ENCODE peak calls at places on chromosomes 6 and 20, in ten cellular contexts. P is T-helper 9 cell; V is activated naive CD4-positive, alpha-beta T cell treated with anti-CD3 and anti-CD28 coated beads, Interleukin-2, amount 50 U/mL, for 16 hours; U is NAMALWA; S is fibroblast of the aortic adventitia; T is T-cell; O is psoas muscle; Q is left cardiac atrium; R is adipocyte; F is T-helper 1 cell. K is an unnamed sample.
A peak's percentile ranks its signal among the peaks of the same experiment; 100 is the strongest.

GRCh38 chr6:11121851-11122250 is 10.3 kb upstream of the ERVFRD-1 start:
- DNase-seq in P (no peak), V (no peak), U (no peak), S (peak; percentile 51), T (no peak), O (no peak), Q (no peak), R (peak; percentile 65), F (no peak), K (no peak)

GRCh38 chr6:89379281-89379680 is 26.8 kb upstream of the UBE2J1 start:
- DNase-seq in P (no peak), V (no peak), U (no peak), S (no peak), T (no peak), O (no peak), Q (no peak), R (no peak), F (no peak), K (no peak)

GRCh38 chr20:35004051-35004725 is 48.5 kb downstream of the MYH7B start:
- DNase-seq in P (no peak), V (no peak), U (no peak), S (no peak), T (no peak), O (peak; percentile 37), Q (peak; percentile 20), R (no peak), F (no peak), K (no peak)

GRCh38 chr20:36544134-36545018 is 3.1 kb downstream of the MYL9 start:
- DNase-seq in P (no peak), V (no peak), U (no peak), S (peak; percentile 80), T (no peak), O (peak; percentile 51), Q (peak; percentile 78), R (peak; percentile 73), F (no peak), K (no peak)

GRCh38 chr6:117781550-117781949 is 106.3 kb downstream of the NUS1 start:
- DNase-seq in P (no peak), V (no peak), U (no peak), S (no peak), T (no peak), O (no peak), Q (no peak), R (no peak), F (no peak), K (no peak)

GRCh38 chr20:22904905-22905304 is 130.2 kb upstream of the SSTR4 start:
- DNase-seq in P (no peak), V (no peak), U (no peak), S (no peak), T (no peak), O (no peak), Q (no peak), R (no peak), F (no peak), K (no peak)

GRCh38 chr6:17397764-17398194 is 4.4 kb downstream of the CAP2 start:
- DNase-seq in P (no peak), V (no peak), U (no peak), S (peak; percentile 77), T (no peak), O (no peak), Q (no peak), R (peak; percentile 61), F (no peak), K (no peak)

GRCh38 chr20:4060054-4060795 is 44.9 kb upstream of the RNF24 start:
- DNase-seq in P (no peak), V (no peak), U (no peak), S (no peak), T (no peak), O (peak; percentile 81), Q (peak; percentile 54), R (no peak), F (no peak), K (peak; percentile 87)

GRCh38 chr6:151068761-151069312 is 170.9 kb upstream of the AKAP12 start:
- DNase-seq in P (no peak), V (no peak), U (no peak), S (peak; percentile 76), T (no peak), O (no peak), Q (no peak), R (peak; percentile 50), F (no peak), K (no peak)

GRCh38 chr6:48486876-48487275 is 375.9 kb upstream of the PTCHD4 start:
- DNase-seq in P (no peak), V (no peak), U (no peak), S (peak; percentile 0), T (no peak), O (no peak), Q (no peak), R (no peak), F (no peak), K (no peak)

GRCh38 chr6:161407581-161407980 is 133.7 kb upstream of the AGPAT4 start:
- DNase-seq in P (no peak), V (no peak), U (no peak), S (peak; percentile 71), T (no peak), O (no peak), Q (no peak), R (peak; percentile 17), F (no peak), K (no peak)

GRCh38 chr6:137160763-137161162 is 12.7 kb downstream of the IL22RA2 start:
- DNase-seq in P (no peak), V (no peak), U (no peak), S (peak; percentile 65), T (no peak), O (no peak), Q (no peak), R (peak; percentile 24), F (no peak), K (no peak)

GRCh38 chr6:157873735-157874344 is 50.8 kb downstream of the SNX9 start:
- DNase-seq in P (peak; percentile 80), V (peak; percentile 85), U (peak; percentile 79), S (peak; percentile 74), T (peak; percentile 80), O (peak; percentile 81), Q (peak; percentile 82), R (peak; percentile 83), F (peak; percentile 79), K (peak; percentile 92)

GRCh38 chr6:7727951-7728854 is 2.3 kb downstream of the BMP6 start:
- DNase-seq in P (no peak), V (peak; percentile 13), U (no peak), S (peak; percentile 52), T (no peak), O (peak; percentile 59), Q (peak; percentile 40), R (peak; percentile 52), F (no peak), K (peak; percentile 28)

GRCh38 chr6:11899645-11900044 is 112.5 kb upstream of the HIVEP1 start:
- DNase-seq in P (no peak), V (no peak), U (no peak), S (no peak), T (no peak), O (no peak), Q (no peak), R (no peak), F (no peak), K (no peak)

GRCh38 chr6:139152892-139153271 is 18.0 kb downstream of the HECA start:
- DNase-seq in P (no peak), V (no peak), U (no peak), S (peak; percentile 31), T (no peak), O (no peak), Q (no peak), R (peak; percentile 38), F (no peak), K (no peak)

GRCh38 chr6:43246301-43247114 is 3.2 kb downstream of the TTBK1 start:
- DNase-seq in P (no peak), V (no peak), U (peak; percentile 62), S (no peak), T (no peak), O (peak; percentile 73), Q (peak; percentile 77), R (no peak), F (no peak), K (peak; percentile 65)

GRCh38 chr6:123829302-123829953 is 25.8 kb downstream of the NKAIN2 start:
- DNase-seq in P (no peak), V (no peak), U (no peak), S (peak; percentile 56), T (no peak), O (no peak), Q (no peak), R (no peak), F (no peak), K (no peak)

GRCh38 chr20:14432597-14432996 is 95.2 kb upstream of the FLRT3 start:
- DNase-seq in P (no peak), V (no peak), U (no peak), S (no peak), T (no peak), O (no peak), Q (no peak), R (no peak), F (no peak), K (no peak)

GRCh38 chr20:38330638-38331037 is 15.6 kb upstream of the LBP start:
- DNase-seq in P (no peak), V (no peak), U (no peak), S (no peak), T (no peak), O (no peak), Q (no peak), R (no peak), F (no peak), K (no peak)

GRCh38 chr20:51579137-51579536 is 36.6 kb upstream of the NFATC2 start:
- DNase-seq in P (no peak), V (no peak), U (no peak), S (no peak), T (no peak), O (no peak), Q (no peak), R (peak; percentile 56), F (no peak), K (no peak)

GRCh38 chr20:58661298-58662141 is 10.4 kb downstream of the STX16 start:
- DNase-seq in P (peak; percentile 47), V (peak; percentile 47), U (no peak), S (peak; percentile 39), T (peak; percentile 66), O (no peak), Q (no peak), R (no peak), F (peak; percentile 49), K (no peak)

GRCh38 chr6:160427312-160428068 is 79.3 kb downstream of the SLC22A3 start:
- DNase-seq in P (no peak), V (no peak), U (no peak), S (peak; percentile 52), T (no peak), O (no peak), Q (no peak), R (no peak), F (no peak), K (no peak)

GRCh38 chr20:47818996-47819609 is 33.8 kb upstream of the SULF2 start:
- DNase-seq in P (no peak), V (no peak), U (no peak), S (no peak), T (no peak), O (no peak), Q (no peak), R (no peak), F (no peak), K (no peak)

GRCh38 chr20:37235065-37235464 is 26.5 kb downstream of the GHRH start:
- DNase-seq in P (no peak), V (no peak), U (no peak), S (no peak), T (no peak), O (no peak), Q (no peak), R (no peak), F (no peak), K (no peak)

GRCh38 chr6:41638801-41639555 is 710 bp downstream of the MDFI start:
- DNase-seq in P (no peak), V (no peak), U (no peak), S (no peak), T (no peak), O (no peak), Q (no peak), R (peak; percentile 15), F (no peak), K (peak; percentile 9)

GRCh38 chr6:21270501-21271290 is 322.9 kb upstream of the SOX4 start:
- DNase-seq in P (no peak), V (no peak), U (no peak), S (no peak), T (no peak), O (no peak), Q (no peak), R (no peak), F (no peak), K (no peak)

GRCh38 chr6:4280721-4281120 is 145.3 kb upstream of the ECI2 start:
- DNase-seq in P (no peak), V (no peak), U (no peak), S (peak; percentile 86), T (no peak), O (no peak), Q (no peak), R (peak; percentile 84), F (no peak), K (no peak)

K was measured in left colon.